ENCODE peak calls at places on chromosome 17, in four cellular contexts. L is KG1, Z is heart right ventricle, S is HAP-1. T is an unnamed sample.

GRCh38 chr17:77365584-77366186 is 224.9 kb downstream of the SEC14L1 start:
- DNase-seq in L (no peak), Z (peak), S (no peak), T (no peak)

GRCh38 chr17:76274559-76274956 is 9.4 kb downstream of the UBALD2 start:
- DNase-seq in L (no peak), Z (no peak), S (no peak), T (no peak)

GRCh38 chr17:75130059-75130631 is 1.4 kb downstream of the NT5C start:
- DNase-seq in L (no peak), Z (no peak), S (no peak), T (no peak)

GRCh38 chr17:6639651-6640535 is 618 bp downstream of the KIAA0753 start:
- DNase-seq in L (no peak), Z (peak), S (peak), T (peak)

GRCh38 chr17:38425048-38425447 is 3.2 kb upstream of the ARHGAP23 start:
- DNase-seq in L (no peak), Z (no peak), S (no peak), T (no peak)

GRCh38 chr17:7856081-7856791 is 1.1 kb downstream of the NAA38 start:
- DNase-seq in L (peak), Z (peak), S (peak), T (peak)

GRCh38 chr17:15262291-15263205 is 2.6 kb downstream of the PMP22 start:
- DNase-seq in L (no peak), Z (peak), S (peak), T (peak)

GRCh38 chr17:7557825-7558543 is 566 bp upstream of the TNFSF13 start:
- DNase-seq in L (no peak), Z (peak), S (no peak), T (no peak)

GRCh38 chr17:11490171-11490760 is 108.0 kb upstream of the DNAH9 start:
- DNase-seq in L (no peak), Z (no peak), S (no peak), T (no peak)

GRCh38 chr17:45719335-45720071 is 64.6 kb upstream of the CRHR1 start:
- DNase-seq in L (no peak), Z (no peak), S (peak), T (no peak)

GRCh38 chr17:80002242-80002641 is 33.4 kb downstream of the TBC1D16 start:
- DNase-seq in L (no peak), Z (no peak), S (no peak), T (no peak)

GRCh38 chr17:73546770-73547345 is 97.4 kb downstream of the SDK2 start:
- DNase-seq in L (peak), Z (peak), S (peak), T (no peak)

GRCh38 chr17:83009414-83010322 is 69.7 kb upstream of the METRNL start:
- DNase-seq in L (no peak), Z (no peak), S (no peak), T (no peak)

GRCh38 chr17:12422632-12423031 is 243.1 kb upstream of the MYOCD start:
- DNase-seq in L (no peak), Z (peak), S (no peak), T (no peak)

GRCh38 chr17:78365561-78366108 is 5.8 kb upstream of the SOCS3 start:
- DNase-seq in L (no peak), Z (no peak), S (peak), T (peak)

GRCh38 chr17:4899341-4900230 is at the start of gene C17orf107:
- DNase-seq in L (no peak), Z (peak), S (no peak), T (no peak)

GRCh38 chr17:46995841-46996571 is 17.0 kb upstream of the RPRML start:
- DNase-seq in L (no peak), Z (no peak), S (no peak), T (no peak)

GRCh38 chr17:49851387-49852291 is 3.8 kb upstream of the TAC4 start:
- DNase-seq in L (no peak), Z (peak), S (peak), T (peak)

GRCh38 chr17:44349553-44350070 is 4.5 kb downstream of the GRN start:
- DNase-seq in L (no peak), Z (no peak), S (no peak), T (no peak)

GRCh38 chr17:31488264-31488981 is 96.9 kb downstream of the RAB11FIP4 start:
- DNase-seq in L (no peak), Z (no peak), S (no peak), T (no peak)

GRCh38 chr17:58520843-58521430 is 6.5 kb upstream of the MTMR4 start:
- DNase-seq in L (no peak), Z (no peak), S (peak), T (peak)

GRCh38 chr17:82371333-82372062 is at the start of gene UTS2R:
- DNase-seq in L (no peak), Z (no peak), S (no peak), T (no peak)

GRCh38 chr17:32283745-32284207 is 18.1 kb downstream of the RHBDL3 start:
- DNase-seq in L (no peak), Z (no peak), S (no peak), T (no peak)

GRCh38 chr17:5033352-5034015 is 1.7 kb downstream of the SLC52A1 start:
- DNase-seq in L (no peak), Z (no peak), S (no peak), T (no peak)

GRCh38 chr17:67993998-67994361 is 2.3 kb downstream of the C17orf58 start:
- DNase-seq in L (no peak), Z (no peak), S (no peak), T (no peak)

GRCh38 chr17:59840908-59841666 is 51.7 kb downstream of the TUBD1 start:
- DNase-seq in L (no peak), Z (no peak), S (peak), T (no peak)

GRCh38 chr17:81665205-81666091 is 957 bp downstream of the OXLD1 start:
- DNase-seq in L (peak), Z (no peak), S (peak), T (no peak)

GRCh38 chr17:12732366-12732765 is 56.9 kb upstream of the ARHGAP44 start:
- DNase-seq in L (no peak), Z (no peak), S (no peak), T (no peak)